ENCODE peak calls at places on chromosome 14, in seven cellular contexts. One of them, this sample, is unnamed.

GRCh38 chr14:99317231-99318090 is 45.5 kb upstream of the BCL11B start:
- DNase-seq in cardiac muscle cell: no peak
- DNase-seq in tibial artery: no peak
- DNase-seq in PC-9: no peak
- DNase-seq in A673: no peak
- DNase-seq in dorsolateral prefrontal cortex: no peak
- DNase-seq in A549: peak; percentile 17
- DNase-seq in this sample: no peak

GRCh38 chr14:92980866-92981265 is 57.9 kb downstream of the CHGA start:
- DNase-seq in cardiac muscle cell: no peak
- DNase-seq in tibial artery: no peak
- DNase-seq in PC-9: no peak
- DNase-seq in A673: no peak
- DNase-seq in dorsolateral prefrontal cortex: no peak
- DNase-seq in A549: no peak
- DNase-seq in this sample: no peak

GRCh38 chr14:45699451-45699850 is 446.4 kb upstream of the MIS18BP1 start:
- DNase-seq in cardiac muscle cell: no peak
- DNase-seq in tibial artery: no peak
- DNase-seq in PC-9: no peak
- DNase-seq in A673: no peak
- DNase-seq in dorsolateral prefrontal cortex: no peak
- DNase-seq in A549: no peak
- DNase-seq in this sample: no peak

GRCh38 chr14:87940894-87941293 is 52.1 kb downstream of the GALC start:
- DNase-seq in cardiac muscle cell: no peak
- DNase-seq in tibial artery: no peak
- DNase-seq in PC-9: no peak
- DNase-seq in A673: no peak
- DNase-seq in dorsolateral prefrontal cortex: no peak
- DNase-seq in A549: no peak
- DNase-seq in this sample: no peak

GRCh38 chr14:91898256-91898843 is 31.0 kb upstream of the TC2N start:
- DNase-seq in cardiac muscle cell: peak; percentile 22
- DNase-seq in tibial artery: no peak
- DNase-seq in PC-9: no peak
- DNase-seq in A673: no peak
- DNase-seq in dorsolateral prefrontal cortex: no peak
- DNase-seq in A549: no peak
- DNase-seq in this sample: no peak

GRCh38 chr14:92481386-92481785 is 32.2 kb upstream of the RIN3 start:
- DNase-seq in cardiac muscle cell: peak; percentile 67
- DNase-seq in tibial artery: no peak
- DNase-seq in PC-9: no peak
- DNase-seq in A673: no peak
- DNase-seq in dorsolateral prefrontal cortex: no peak
- DNase-seq in A549: peak; percentile 20
- DNase-seq in this sample: peak; percentile 73

GRCh38 chr14:73394317-73394716 is 64.0 kb downstream of the NUMB start:
- DNase-seq in cardiac muscle cell: no peak
- DNase-seq in tibial artery: no peak
- DNase-seq in PC-9: no peak
- DNase-seq in A673: no peak
- DNase-seq in dorsolateral prefrontal cortex: no peak
- DNase-seq in A549: no peak
- DNase-seq in this sample: no peak

GRCh38 chr14:101876539-101876938 is 87.8 kb upstream of the DYNC1H1 start:
- DNase-seq in cardiac muscle cell: peak; percentile 61
- DNase-seq in tibial artery: peak; percentile 81
- DNase-seq in PC-9: no peak
- DNase-seq in A673: peak; percentile 7
- DNase-seq in dorsolateral prefrontal cortex: no peak
- DNase-seq in A549: no peak
- DNase-seq in this sample: peak; percentile 95

GRCh38 chr14:93135399-93135798 is 19.7 kb upstream of the ITPK1 start:
- DNase-seq in cardiac muscle cell: no peak
- DNase-seq in tibial artery: peak; percentile 71
- DNase-seq in PC-9: no peak
- DNase-seq in A673: no peak
- DNase-seq in dorsolateral prefrontal cortex: no peak
- DNase-seq in A549: no peak
- DNase-seq in this sample: no peak

GRCh38 chr14:55688566-55688965 is 108.6 kb downstream of the KTN1 start:
- DNase-seq in cardiac muscle cell: no peak
- DNase-seq in tibial artery: no peak
- DNase-seq in PC-9: no peak
- DNase-seq in A673: peak; percentile 23
- DNase-seq in dorsolateral prefrontal cortex: no peak
- DNase-seq in A549: no peak
- DNase-seq in this sample: peak; percentile 13

GRCh38 chr14:45426685-45427282 is 173.8 kb upstream of the MIS18BP1 start:
- DNase-seq in cardiac muscle cell: peak; percentile 47
- DNase-seq in tibial artery: no peak
- DNase-seq in PC-9: no peak
- DNase-seq in A673: peak; percentile 82
- DNase-seq in dorsolateral prefrontal cortex: no peak
- DNase-seq in A549: peak; percentile 57
- DNase-seq in this sample: peak; percentile 33

GRCh38 chr14:37931998-37932397 is 275.7 kb upstream of the SSTR1 start:
- DNase-seq in cardiac muscle cell: no peak
- DNase-seq in tibial artery: no peak
- DNase-seq in PC-9: no peak
- DNase-seq in A673: no peak
- DNase-seq in dorsolateral prefrontal cortex: no peak
- DNase-seq in A549: no peak
- DNase-seq in this sample: no peak

GRCh38 chr14:103736546-103737431 is 21.2 kb downstream of the ZFYVE21 start:
- DNase-seq in cardiac muscle cell: no peak
- DNase-seq in tibial artery: peak; percentile 84
- DNase-seq in PC-9: no peak
- DNase-seq in A673: no peak
- DNase-seq in dorsolateral prefrontal cortex: peak; percentile 20
- DNase-seq in A549: no peak
- DNase-seq in this sample: peak; percentile 47

GRCh38 chr14:96173646-96174475 is 30.8 kb upstream of the BDKRB2 start:
- DNase-seq in cardiac muscle cell: no peak
- DNase-seq in tibial artery: peak; percentile 39
- DNase-seq in PC-9: no peak
- DNase-seq in A673: no peak
- DNase-seq in dorsolateral prefrontal cortex: no peak
- DNase-seq in A549: no peak
- DNase-seq in this sample: no peak

GRCh38 chr14:87877877-87878276 is 115.1 kb downstream of the GALC start:
- DNase-seq in cardiac muscle cell: no peak
- DNase-seq in tibial artery: no peak
- DNase-seq in PC-9: no peak
- DNase-seq in A673: no peak
- DNase-seq in dorsolateral prefrontal cortex: no peak
- DNase-seq in A549: no peak
- DNase-seq in this sample: no peak

GRCh38 chr14:68777644-68778043 is 15.2 kb downstream of the ZFP36L1 start:
- DNase-seq in cardiac muscle cell: no peak
- DNase-seq in tibial artery: no peak
- DNase-seq in PC-9: no peak
- DNase-seq in A673: no peak
- DNase-seq in dorsolateral prefrontal cortex: no peak
- DNase-seq in A549: no peak
- DNase-seq in this sample: no peak

GRCh38 chr14:44589180-44589579 is 82.1 kb upstream of the FSCB start:
- DNase-seq in cardiac muscle cell: no peak
- DNase-seq in tibial artery: no peak
- DNase-seq in PC-9: no peak
- DNase-seq in A673: no peak
- DNase-seq in dorsolateral prefrontal cortex: no peak
- DNase-seq in A549: no peak
- DNase-seq in this sample: no peak

GRCh38 chr14:92698393-92698792 is 50.0 kb downstream of the LGMN start:
- DNase-seq in cardiac muscle cell: peak; percentile 37
- DNase-seq in tibial artery: no peak
- DNase-seq in PC-9: no peak
- DNase-seq in A673: no peak
- DNase-seq in dorsolateral prefrontal cortex: no peak
- DNase-seq in A549: no peak
- DNase-seq in this sample: no peak

GRCh38 chr14:26596722-26597030 is 1.2 kb downstream of the NOVA1 start:
- DNase-seq in cardiac muscle cell: peak; percentile 20
- DNase-seq in tibial artery: peak; percentile 52
- DNase-seq in PC-9: no peak
- DNase-seq in A673: peak; percentile 29
- DNase-seq in dorsolateral prefrontal cortex: peak; percentile 40
- DNase-seq in A549: peak; percentile 12
- DNase-seq in this sample: peak; percentile 8

GRCh38 chr14:51431741-51432140 is 191.7 kb downstream of the TMX1 start:
- DNase-seq in cardiac muscle cell: no peak
- DNase-seq in tibial artery: no peak
- DNase-seq in PC-9: no peak
- DNase-seq in A673: no peak
- DNase-seq in dorsolateral prefrontal cortex: no peak
- DNase-seq in A549: no peak
- DNase-seq in this sample: no peak

GRCh38 chr14:100727565-100728240 is 1.0 kb downstream of the DLK1 start:
- DNase-seq in cardiac muscle cell: no peak
- DNase-seq in tibial artery: no peak
- DNase-seq in PC-9: no peak
- DNase-seq in A673: no peak
- DNase-seq in dorsolateral prefrontal cortex: no peak
- DNase-seq in A549: no peak
- DNase-seq in this sample: no peak
- TF ChIP-seq CTCF in cardiac muscle cell: no peak
- TF ChIP-seq CTCF in tibial artery: no peak
- TF ChIP-seq CTCF in PC-9: no peak
- TF ChIP-seq CTCF in A673: no peak
- TF ChIP-seq CTCF in dorsolateral prefrontal cortex: no peak
- TF ChIP-seq CTCF in A549: no peak
- TF ChIP-seq CTCF in this sample: no peak

DNA sequence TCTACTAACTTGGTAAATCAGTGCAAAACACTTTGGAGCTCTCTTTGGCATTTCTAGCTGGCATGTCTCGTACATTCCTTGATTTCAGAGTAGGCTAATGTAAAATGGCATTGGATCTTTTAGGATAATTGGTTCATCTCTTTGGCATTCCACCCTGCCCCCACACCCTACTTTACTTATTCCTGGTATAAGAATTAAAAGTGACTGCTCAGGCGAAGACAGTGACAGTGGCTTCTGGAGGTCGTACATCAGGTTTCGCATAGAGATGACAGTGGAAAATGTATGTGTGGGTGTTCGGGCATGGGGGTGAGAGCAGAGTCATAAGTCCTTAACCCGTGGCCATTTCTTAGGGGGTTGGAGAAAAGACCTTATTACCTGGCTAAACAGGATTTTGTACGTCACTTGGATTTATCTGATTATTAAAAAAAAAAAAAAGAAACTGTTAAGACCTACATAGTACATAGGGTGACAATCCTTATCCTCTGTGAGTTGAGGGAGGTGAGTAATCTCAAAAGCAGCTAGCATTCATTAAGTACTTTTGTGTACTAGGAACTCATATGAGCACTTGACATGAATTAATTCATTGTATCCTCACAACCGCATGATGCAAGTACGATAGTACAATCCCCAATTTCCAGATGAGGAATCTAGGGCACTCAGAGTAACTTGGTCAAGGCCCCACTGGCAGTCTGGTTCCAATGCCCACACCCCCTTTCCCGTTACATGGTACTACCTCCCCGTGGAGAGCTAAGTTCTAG is 22.4 kb upstream of the KCNK13 start:
- DNase-seq in cardiac muscle cell: no peak
- DNase-seq in tibial artery: no peak
- DNase-seq in PC-9: no peak
- DNase-seq in A673: no peak
- DNase-seq in dorsolateral prefrontal cortex: no peak
- DNase-seq in A549: no peak
- DNase-seq in this sample: no peak
- H3K4me3 ChIP-seq in cardiac muscle cell: no peak overlapping the region
- H3K4me3 ChIP-seq in tibial artery: no peak overlapping the region
- H3K4me3 ChIP-seq in PC-9: no peak overlapping the region
- H3K4me3 ChIP-seq in A673: no peak overlapping the region
- H3K4me3 ChIP-seq in dorsolateral prefrontal cortex: no peak overlapping the region
- H3K4me3 ChIP-seq in A549: no peak overlapping the region
- H3K4me3 ChIP-seq in this sample: no peak overlapping the region

GRCh38 chr14:86035882-86036281 is 505.9 kb downstream of the FLRT2 start:
- DNase-seq in cardiac muscle cell: peak; percentile 43
- DNase-seq in tibial artery: no peak
- DNase-seq in PC-9: no peak
- DNase-seq in A673: peak; percentile 55
- DNase-seq in dorsolateral prefrontal cortex: no peak
- DNase-seq in A549: peak; percentile 31
- DNase-seq in this sample: peak; percentile 6
- TF ChIP-seq CTCF in cardiac muscle cell: peak; percentile 56
- TF ChIP-seq CTCF in tibial artery: no peak
- TF ChIP-seq CTCF in PC-9: peak; percentile 41
- TF ChIP-seq CTCF in A673: peak; percentile 51
- TF ChIP-seq CTCF in dorsolateral prefrontal cortex: no peak
- TF ChIP-seq CTCF in A549: no peak
- TF ChIP-seq CTCF in this sample: peak; percentile 39

GRCh38 chr14:64550539-64551333 is 975 bp downstream of the PPP1R36 start:
- DNase-seq in cardiac muscle cell: no peak
- DNase-seq in tibial artery: no peak
- DNase-seq in PC-9: no peak
- DNase-seq in A673: no peak
- DNase-seq in dorsolateral prefrontal cortex: no peak
- DNase-seq in A549: no peak
- DNase-seq in this sample: no peak
- H3K4me3 ChIP-seq in cardiac muscle cell: no peak overlapping the region
- H3K4me3 ChIP-seq in tibial artery: no peak overlapping the region
- H3K4me3 ChIP-seq in PC-9: no peak overlapping the region
- H3K4me3 ChIP-seq in A673: no peak overlapping the region
- H3K4me3 ChIP-seq in dorsolateral prefrontal cortex: peak overlapping the region; percentile 59
- H3K4me3 ChIP-seq in A549: no peak overlapping the region
- H3K4me3 ChIP-seq in this sample: no peak overlapping the region

DNA sequence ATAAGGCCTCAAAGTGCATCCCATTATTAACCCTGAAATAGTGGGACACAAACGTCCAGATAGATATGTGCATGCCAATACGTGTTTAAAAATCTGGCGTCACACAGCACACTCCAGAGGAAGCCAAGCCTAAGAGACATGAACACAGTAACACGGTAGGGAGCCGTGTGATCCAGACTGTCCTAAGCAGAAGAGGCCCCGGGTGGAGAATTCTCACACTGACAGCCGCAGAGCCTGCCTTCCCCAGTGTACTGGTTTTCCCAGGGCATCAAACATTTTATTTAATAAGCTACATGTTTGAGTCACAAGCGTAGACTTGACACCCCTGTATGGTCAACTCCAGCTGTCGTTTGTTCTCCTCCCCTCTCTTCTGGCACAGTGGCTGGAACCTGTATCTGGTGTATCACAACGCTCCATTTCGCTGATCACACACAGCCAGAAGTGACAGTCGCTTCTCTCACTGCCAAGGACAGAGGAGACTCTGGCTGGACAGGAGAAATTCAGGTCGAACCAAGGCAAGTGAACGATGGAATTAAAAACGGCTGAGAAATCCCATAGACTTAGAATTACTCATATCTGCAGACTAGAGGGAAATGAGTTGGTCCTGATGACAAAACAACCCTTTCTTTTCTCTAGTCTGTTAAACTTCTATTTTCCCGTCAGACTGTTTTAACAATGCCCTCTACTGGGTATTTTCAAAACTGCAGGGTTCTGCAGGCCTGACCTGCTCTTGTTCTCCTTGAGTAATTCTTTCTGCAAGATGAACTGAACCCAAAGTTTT is 359.9 kb downstream of the RGS6 start:
- DNase-seq in cardiac muscle cell: peak; percentile 63
- DNase-seq in tibial artery: no peak
- DNase-seq in PC-9: no peak
- DNase-seq in A673: peak; percentile 63
- DNase-seq in dorsolateral prefrontal cortex: peak; percentile 43
- DNase-seq in A549: peak; percentile 35
- DNase-seq in this sample: peak; percentile 7
- TF ChIP-seq CTCF in cardiac muscle cell: peak; percentile 68
- TF ChIP-seq CTCF in tibial artery: peak; percentile 83
- TF ChIP-seq CTCF in PC-9: peak; percentile 71
- TF ChIP-seq CTCF in A673: peak; percentile 78
- TF ChIP-seq CTCF in dorsolateral prefrontal cortex: peak; percentile 79
- TF ChIP-seq CTCF in A549: peak; percentile 56
- TF ChIP-seq CTCF in this sample: peak; percentile 50